ENCODE peak calls at places on chromosome 7, in four cellular contexts. W, B, E and J are unnamed samples.

GRCh38 chr7:151790826-151791379 is 86.0 kb downstream of the PRKAG2 start:
- DNase-seq in W (no peak), B (no peak), E (no peak), J (no peak)

GRCh38 chr7:13778967-13779366 is 210.5 kb downstream of the ETV1 start:
- DNase-seq in W (peak; percentile 41), B (peak; percentile 68), E (no peak), J (no peak)

GRCh38 chr7:108875139-108875538 is 305.5 kb downstream of the DNAJB9 start:
- DNase-seq in W (peak; percentile 48), B (peak; percentile 9), E (no peak), J (peak; percentile 2)

GRCh38 chr7:24432677-24433076 is 140.6 kb upstream of the PALS2 start:
- DNase-seq in W (no peak), B (no peak), E (no peak), J (no peak)

GRCh38 chr7:78254397-78255055 is 456.0 kb downstream of the PHTF2 start:
- DNase-seq in W (no peak), B (no peak), E (no peak), J (no peak)

GRCh38 chr7:15669443-15669842 is 17.0 kb downstream of the MEOX2 start:
- DNase-seq in W (no peak), B (no peak), E (no peak), J (no peak)

GRCh38 chr7:81433196-81433595 is 336.7 kb downstream of the HGF start:
- DNase-seq in W (no peak), B (no peak), E (no peak), J (no peak)

GRCh38 chr7:139913006-139913405 is 83.9 kb downstream of the TBXAS1 start:
- DNase-seq in W (no peak), B (peak; percentile 64), E (no peak), J (no peak)

GRCh38 chr7:95330194-95331003 is 6.1 kb upstream of the PON1 start:
- DNase-seq in W (peak; percentile 10), B (peak; percentile 9), E (no peak), J (no peak)

GRCh38 chr7:77238703-77239136 is 39.1 kb upstream of the FGL2 start:
- DNase-seq in W (peak; percentile 98), B (no peak), E (no peak), J (no peak)

GRCh38 chr7:129271500-129272355 is 46.9 kb downstream of the AHCYL2 start:
- DNase-seq in W (peak; percentile 77), B (peak; percentile 73), E (no peak), J (peak; percentile 22)

GRCh38 chr7:27204851-27205322 is 5.0 kb upstream of the HOXA13 start:
- DNase-seq in W (no peak), B (peak; percentile 57), E (no peak), J (no peak)

GRCh38 chr7:27207348-27207985 is 7.6 kb upstream of the HOXA13 start:
- DNase-seq in W (no peak), B (no peak), E (no peak), J (no peak)

GRCh38 chr7:27203378-27203953 is 3.6 kb upstream of the HOXA13 start:
- DNase-seq in W (no peak), B (no peak), E (no peak), J (no peak)

GRCh38 chr7:27203964-27204594 is 4.2 kb upstream of the HOXA13 start:
- DNase-seq in W (no peak), B (no peak), E (no peak), J (no peak)

GRCh38 chr7:27205325-27206280 is 5.7 kb upstream of the HOXA13 start:
- DNase-seq in W (no peak), B (no peak), E (no peak), J (no peak)
- H3K4me3 ChIP-seq in W (no peak overlapping the region), B (peak overlapping the region; percentile 32), E (peak overlapping the region; percentile 41), J (peak overlapping the region; percentile 22)

DNA sequence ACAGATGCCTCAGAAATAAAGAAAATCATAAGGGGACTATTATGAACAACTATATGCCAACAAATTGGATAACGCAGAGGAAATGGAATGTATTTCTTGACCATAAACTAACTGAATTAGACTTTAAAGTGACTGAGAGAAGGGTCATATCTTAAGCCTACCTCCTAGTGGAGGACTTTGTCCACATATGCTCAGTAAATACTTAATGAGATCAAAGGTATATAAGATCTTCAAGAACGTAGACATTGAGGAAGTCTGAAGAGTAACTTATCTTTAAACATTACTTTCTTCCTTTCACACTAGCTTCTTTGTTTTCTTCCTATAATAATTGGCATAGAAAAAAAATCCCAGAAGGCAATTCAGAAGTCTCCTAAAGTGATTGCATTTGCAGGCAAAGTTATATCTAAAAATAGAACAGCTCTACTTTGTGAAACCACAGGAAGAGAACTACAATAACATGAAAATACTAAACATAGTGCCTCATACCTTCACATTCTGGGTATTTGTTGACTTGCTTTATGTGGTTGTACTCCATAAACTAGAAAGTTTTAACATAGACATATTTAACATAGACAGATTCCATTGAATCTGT is 150.5 kb downstream of the PPP1R3A start:
- DNase-seq in W (no peak), B (no peak), E (no peak), J (no peak)
- H3K4me3 ChIP-seq in W (no peak overlapping the region), B (no peak overlapping the region), E (no peak overlapping the region), J (no peak overlapping the region)

GRCh38 chr7:116511552-116512523 is 12.3 kb downstream of the CAV2 start:
- DNase-seq in W (peak; percentile 68), B (peak; percentile 52), E (no peak), J (no peak)
- H3K4me3 ChIP-seq in W (peak overlapping the region; percentile 73), B (peak overlapping the region; percentile 7), E (peak overlapping the region; percentile 64), J (peak overlapping the region; percentile 16)

GRCh38 chr7:47440320-47440719 is 141.6 kb downstream of the TNS3 start:
- DNase-seq in W (no peak), B (no peak), E (no peak), J (no peak)

GRCh38 chr7:47435889-47436312 is 146.0 kb downstream of the TNS3 start:
- DNase-seq in W (peak; percentile 78), B (peak; percentile 92), E (peak; percentile 63), J (peak; percentile 31)

GRCh38 chr7:47438411-47439029 is 143.4 kb downstream of the TNS3 start:
- DNase-seq in W (no peak), B (no peak), E (no peak), J (no peak)

GRCh38 chr7:47441796-47442744 is 139.8 kb downstream of the TNS3 start:
- DNase-seq in W (no peak), B (no peak), E (no peak), J (no peak)

GRCh38 chr7:47439181-47439667 is 142.7 kb downstream of the TNS3 start:
- DNase-seq in W (no peak), B (no peak), E (no peak), J (no peak)
- H3K4me3 ChIP-seq in W (no peak overlapping the region), B (no peak overlapping the region), E (no peak overlapping the region), J (no peak overlapping the region)

DNA sequence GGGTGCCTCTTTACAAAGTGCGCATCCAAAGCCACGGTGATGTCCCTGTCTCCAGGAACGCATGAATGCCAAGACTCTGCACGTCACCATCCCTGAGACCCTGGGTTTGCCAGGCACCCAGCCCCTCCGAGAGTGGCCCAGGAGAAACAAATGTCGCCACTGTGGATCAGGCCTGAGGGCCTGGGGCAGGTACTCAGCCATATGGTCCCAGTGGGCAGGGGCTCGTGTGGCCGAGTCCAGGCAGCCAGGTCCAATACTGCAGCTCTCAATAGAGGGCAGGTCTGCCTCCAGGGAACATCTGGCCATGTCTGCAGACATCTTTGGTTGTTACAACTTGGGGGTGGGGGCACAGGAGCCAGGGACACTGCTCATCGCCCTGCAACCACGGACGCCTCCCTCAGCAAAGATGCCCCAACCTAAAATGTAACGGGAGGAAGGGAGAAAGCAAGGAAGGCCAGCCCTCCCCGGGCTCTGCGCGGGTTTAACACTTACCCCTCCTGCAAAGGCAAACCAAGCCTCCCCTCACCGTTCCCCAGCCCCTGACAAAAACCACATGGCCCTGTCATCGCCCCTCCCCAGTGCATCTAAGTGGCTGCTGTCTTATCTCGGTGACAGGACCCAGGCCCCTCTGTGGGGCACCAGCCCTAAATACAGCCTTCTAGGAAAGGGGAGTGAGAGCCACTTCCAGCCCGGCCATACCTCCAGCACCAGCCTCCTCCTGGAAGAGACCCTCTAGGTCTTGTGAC is 10.3 kb upstream of the PAPOLB start:
- DNase-seq in W (no peak), B (no peak), E (no peak), J (no peak)
- H3K4me3 ChIP-seq in W (no peak overlapping the region), B (no peak overlapping the region), E (no peak overlapping the region), J (no peak overlapping the region)

GRCh38 chr7:192035-192649 is at the start of gene FAM20C:
- DNase-seq in W (peak; percentile 79), B (peak; percentile 98), E (peak; percentile 89), J (no peak)
- H3K4me3 ChIP-seq in W (peak within 1 kb of the TSS; percentile 34), B (peak within 1 kb of the TSS; percentile 64), E (peak within 1 kb of the TSS; percentile 73), J (peak within 1 kb of the TSS; percentile 79)

DNA sequence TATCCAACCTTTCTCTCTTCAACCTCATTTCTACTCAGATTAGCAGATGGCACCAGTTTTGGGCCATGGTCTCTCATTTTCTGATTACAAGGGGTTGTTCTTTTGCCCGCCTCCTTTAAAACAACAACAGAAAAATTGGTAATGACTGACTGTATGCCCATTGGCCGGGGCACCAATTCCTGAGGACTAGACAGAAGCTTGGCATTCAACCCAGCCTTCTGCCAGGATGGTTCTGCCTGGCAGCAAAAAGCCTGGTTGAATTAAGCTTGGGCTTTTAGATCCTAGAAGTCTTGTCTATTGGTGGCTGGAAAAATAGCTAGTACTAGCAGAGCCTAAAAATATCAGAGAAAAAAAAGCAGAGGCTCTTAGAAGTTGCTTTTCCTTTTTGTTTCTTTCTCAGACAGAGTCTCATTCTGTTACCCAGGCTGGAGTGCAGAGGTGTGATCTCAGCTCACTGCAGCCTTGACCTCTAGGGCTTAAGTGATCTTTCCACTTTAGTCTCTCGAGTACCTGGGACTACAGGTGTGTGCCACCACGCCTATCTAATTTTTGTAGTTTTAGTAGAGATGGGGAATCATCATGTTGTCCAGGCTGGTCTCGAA is 402.6 kb downstream of the AUTS2 start:
- DNase-seq in W (no peak), B (no peak), E (no peak), J (no peak)
- H3K4me3 ChIP-seq in W (no peak overlapping the region), B (no peak overlapping the region), E (no peak overlapping the region), J (no peak overlapping the region)

GRCh38 chr7:73828972-73829371 is 1.8 kb upstream of the CLDN4 start:
- DNase-seq in W (no peak), B (no peak), E (no peak), J (no peak)
- H3K4me3 ChIP-seq in W (no peak overlapping the region), B (no peak overlapping the region), E (no peak overlapping the region), J (no peak overlapping the region)

GRCh38 chr7:22445140-22445722 is 54.8 kb downstream of the STEAP1B start:
- DNase-seq in W (no peak), B (peak; percentile 13), E (peak; percentile 86), J (no peak)
- H3K4me3 ChIP-seq in W (no peak overlapping the region), B (no peak overlapping the region), E (peak overlapping the region; percentile 20), J (no peak overlapping the region)